ENCODE peak calls at places on chromosome 6, in nine cellular contexts. One of them, this sample, is unnamed.

GRCh38 chr6:48061630-48062029 is 49.4 kb downstream of the PTCHD4 start:
- DNase-seq in adrenal gland: no peak
- DNase-seq in uterus: no peak
- DNase-seq in IMR-90: peak; percentile 12
- DNase-seq in A549: no peak
- DNase-seq in transverse colon: no peak
- DNase-seq in HepG2: no peak
- DNase-seq in prostate gland: no peak
- DNase-seq in tibial nerve: no peak
- DNase-seq in this sample: no peak

GRCh38 chr6:7727150-7727950 is 1.5 kb downstream of the BMP6 start:
- DNase-seq in adrenal gland: no peak
- DNase-seq in uterus: no peak
- DNase-seq in IMR-90: no peak
- DNase-seq in A549: peak; percentile 26
- DNase-seq in transverse colon: no peak
- DNase-seq in HepG2: no peak
- DNase-seq in prostate gland: no peak
- DNase-seq in tibial nerve: no peak
- DNase-seq in this sample: no peak

GRCh38 chr6:12958052-12958706 is 241.6 kb downstream of the PHACTR1 start:
- DNase-seq in adrenal gland: no peak
- DNase-seq in uterus: no peak
- DNase-seq in IMR-90: no peak
- DNase-seq in A549: no peak
- DNase-seq in transverse colon: no peak
- DNase-seq in HepG2: no peak
- DNase-seq in prostate gland: no peak
- DNase-seq in tibial nerve: no peak
- DNase-seq in this sample: no peak

GRCh38 chr6:1222426-1223311 is 89.2 kb upstream of the FOXQ1 start:
- DNase-seq in adrenal gland: no peak
- DNase-seq in uterus: no peak
- DNase-seq in IMR-90: no peak
- DNase-seq in A549: no peak
- DNase-seq in transverse colon: no peak
- DNase-seq in HepG2: no peak
- DNase-seq in prostate gland: no peak
- DNase-seq in tibial nerve: no peak
- DNase-seq in this sample: no peak

GRCh38 chr6:150894935-150895686 is 29.6 kb downstream of the MTHFD1L start:
- DNase-seq in adrenal gland: no peak
- DNase-seq in uterus: no peak
- DNase-seq in IMR-90: peak; percentile 62
- DNase-seq in A549: no peak
- DNase-seq in transverse colon: no peak
- DNase-seq in HepG2: peak; percentile 25
- DNase-seq in prostate gland: no peak
- DNase-seq in tibial nerve: peak; percentile 24
- DNase-seq in this sample: no peak

GRCh38 chr6:170049641-170050491 is 241.0 kb downstream of the DLL1 start:
- DNase-seq in adrenal gland: peak; percentile 53
- DNase-seq in uterus: peak; percentile 90
- DNase-seq in IMR-90: peak; percentile 50
- DNase-seq in A549: no peak
- DNase-seq in transverse colon: peak; percentile 85
- DNase-seq in HepG2: no peak
- DNase-seq in prostate gland: peak; percentile 48
- DNase-seq in tibial nerve: peak; percentile 73
- DNase-seq in this sample: peak; percentile 45

GRCh38 chr6:108995296-108995695 is 99.3 kb downstream of the SESN1 start:
- DNase-seq in adrenal gland: no peak
- DNase-seq in uterus: no peak
- DNase-seq in IMR-90: no peak
- DNase-seq in A549: no peak
- DNase-seq in transverse colon: no peak
- DNase-seq in HepG2: no peak
- DNase-seq in prostate gland: no peak
- DNase-seq in tibial nerve: no peak
- DNase-seq in this sample: no peak

GRCh38 chr6:50902260-50902659 is 83.6 kb downstream of the TFAP2B start:
- DNase-seq in adrenal gland: no peak
- DNase-seq in uterus: no peak
- DNase-seq in IMR-90: no peak
- DNase-seq in A549: no peak
- DNase-seq in transverse colon: no peak
- DNase-seq in HepG2: no peak
- DNase-seq in prostate gland: no peak
- DNase-seq in tibial nerve: no peak
- DNase-seq in this sample: no peak

GRCh38 chr6:170433163-170434095 is 119.7 kb downstream of the PSMB1 start:
- DNase-seq in adrenal gland: no peak
- DNase-seq in uterus: no peak
- DNase-seq in IMR-90: no peak
- DNase-seq in A549: no peak
- DNase-seq in transverse colon: no peak
- DNase-seq in HepG2: no peak
- DNase-seq in prostate gland: no peak
- DNase-seq in tibial nerve: no peak
- DNase-seq in this sample: no peak

GRCh38 chr6:81847866-81848265 is 95.4 kb upstream of the TENT5A start:
- DNase-seq in adrenal gland: no peak
- DNase-seq in uterus: no peak
- DNase-seq in IMR-90: no peak
- DNase-seq in A549: no peak
- DNase-seq in transverse colon: no peak
- DNase-seq in HepG2: peak; percentile 80
- DNase-seq in prostate gland: no peak
- DNase-seq in tibial nerve: no peak
- DNase-seq in this sample: no peak

GRCh38 chr6:27840572-27840971 is 71.6 kb downstream of the OR2B2 start:
- DNase-seq in adrenal gland: no peak
- DNase-seq in uterus: no peak
- DNase-seq in IMR-90: no peak
- DNase-seq in A549: no peak
- DNase-seq in transverse colon: no peak
- DNase-seq in HepG2: no peak
- DNase-seq in prostate gland: no peak
- DNase-seq in tibial nerve: no peak
- DNase-seq in this sample: no peak

GRCh38 chr6:114258376-114258775 is 84.4 kb downstream of the HS3ST5 start:
- DNase-seq in adrenal gland: no peak
- DNase-seq in uterus: no peak
- DNase-seq in IMR-90: no peak
- DNase-seq in A549: no peak
- DNase-seq in transverse colon: no peak
- DNase-seq in HepG2: no peak
- DNase-seq in prostate gland: no peak
- DNase-seq in tibial nerve: no peak
- DNase-seq in this sample: no peak

GRCh38 chr6:136123464-136123863 is 126.6 kb downstream of the MTFR2 start:
- DNase-seq in adrenal gland: no peak
- DNase-seq in uterus: no peak
- DNase-seq in IMR-90: peak; percentile 73
- DNase-seq in A549: no peak
- DNase-seq in transverse colon: no peak
- DNase-seq in HepG2: no peak
- DNase-seq in prostate gland: no peak
- DNase-seq in tibial nerve: no peak
- DNase-seq in this sample: no peak

GRCh38 chr6:131893198-131893597 is 58.0 kb downstream of the CCN2 start:
- DNase-seq in adrenal gland: no peak
- DNase-seq in uterus: no peak
- DNase-seq in IMR-90: no peak
- DNase-seq in A549: no peak
- DNase-seq in transverse colon: no peak
- DNase-seq in HepG2: no peak
- DNase-seq in prostate gland: no peak
- DNase-seq in tibial nerve: no peak
- DNase-seq in this sample: no peak

GRCh38 chr6:111642463-111643158 is 36.9 kb upstream of the TRAF3IP2 start:
- DNase-seq in adrenal gland: peak; percentile 76
- DNase-seq in uterus: peak; percentile 52
- DNase-seq in IMR-90: peak; percentile 66
- DNase-seq in A549: peak; percentile 27
- DNase-seq in transverse colon: peak; percentile 68
- DNase-seq in HepG2: peak; percentile 80
- DNase-seq in prostate gland: no peak
- DNase-seq in tibial nerve: peak; percentile 55
- DNase-seq in this sample: peak; percentile 73

GRCh38 chr6:14451594-14452374 is 334.2 kb downstream of the CD83 start:
- DNase-seq in adrenal gland: no peak
- DNase-seq in uterus: no peak
- DNase-seq in IMR-90: no peak
- DNase-seq in A549: no peak
- DNase-seq in transverse colon: no peak
- DNase-seq in HepG2: no peak
- DNase-seq in prostate gland: no peak
- DNase-seq in tibial nerve: no peak
- DNase-seq in this sample: no peak

GRCh38 chr6:25596928-25597818 is 54.8 kb upstream of the SCGN start:
- DNase-seq in adrenal gland: no peak
- DNase-seq in uterus: no peak
- DNase-seq in IMR-90: peak; percentile 1
- DNase-seq in A549: no peak
- DNase-seq in transverse colon: no peak
- DNase-seq in HepG2: peak; percentile 14
- DNase-seq in prostate gland: no peak
- DNase-seq in tibial nerve: no peak
- DNase-seq in this sample: no peak

GRCh38 chr6:15200087-15200486 is 45.8 kb upstream of the JARID2 start:
- DNase-seq in adrenal gland: no peak
- DNase-seq in uterus: no peak
- DNase-seq in IMR-90: no peak
- DNase-seq in A549: no peak
- DNase-seq in transverse colon: no peak
- DNase-seq in HepG2: no peak
- DNase-seq in prostate gland: no peak
- DNase-seq in tibial nerve: no peak
- DNase-seq in this sample: no peak

GRCh38 chr6:53544500-53545308 is at the start of gene GCLC:
- DNase-seq in adrenal gland: peak; percentile 96
- DNase-seq in uterus: peak; percentile 94
- DNase-seq in IMR-90: peak; percentile 95
- DNase-seq in A549: peak; percentile 78
- DNase-seq in transverse colon: peak; percentile 96
- DNase-seq in HepG2: peak; percentile 92
- DNase-seq in prostate gland: peak; percentile 93
- DNase-seq in tibial nerve: peak; percentile 94
- DNase-seq in this sample: peak; percentile 96
- TF ChIP-seq POLR2A in adrenal gland: peak; percentile 98
- TF ChIP-seq POLR2A in uterus: peak; percentile 87
- TF ChIP-seq POLR2A in IMR-90: peak; percentile 94
- TF ChIP-seq POLR2A in A549: peak; percentile 95
- TF ChIP-seq POLR2A in transverse colon: peak; percentile 80
- TF ChIP-seq POLR2A in HepG2: peak; percentile 93
- TF ChIP-seq POLR2A in prostate gland: peak; percentile 86
- TF ChIP-seq POLR2A in tibial nerve: peak; percentile 89
- TF ChIP-seq POLR2A in this sample: peak; percentile 92

GRCh38 chr6:33392168-33392947 is 735 bp downstream of the KIFC1 start:
- DNase-seq in adrenal gland: no peak
- DNase-seq in uterus: no peak
- DNase-seq in IMR-90: peak; percentile 44
- DNase-seq in A549: no peak
- DNase-seq in transverse colon: no peak
- DNase-seq in HepG2: no peak
- DNase-seq in prostate gland: no peak
- DNase-seq in tibial nerve: no peak
- DNase-seq in this sample: no peak
- H3K27ac ChIP-seq in adrenal gland: peak overlapping the region; percentile 84
- H3K27ac ChIP-seq in uterus: peak overlapping the region; percentile 98
- H3K27ac ChIP-seq in IMR-90: peak overlapping the region; percentile 48
- H3K27ac ChIP-seq in A549: peak overlapping the region; percentile 94
- H3K27ac ChIP-seq in transverse colon: peak overlapping the region; percentile 85
- H3K27ac ChIP-seq in HepG2: peak overlapping the region; percentile 82
- H3K27ac ChIP-seq in prostate gland: peak overlapping the region; percentile 92
- H3K27ac ChIP-seq in tibial nerve: no peak overlapping the region
- H3K27ac ChIP-seq in this sample: peak overlapping the region; percentile 87

GRCh38 chr6:30875244-30876038 is 8.9 kb upstream of the DDR1 start:
- DNase-seq in adrenal gland: no peak
- DNase-seq in uterus: no peak
- DNase-seq in IMR-90: no peak
- DNase-seq in A549: no peak
- DNase-seq in transverse colon: no peak
- DNase-seq in HepG2: no peak
- DNase-seq in prostate gland: peak; percentile 64
- DNase-seq in tibial nerve: no peak
- DNase-seq in this sample: peak; percentile 26

GRCh38 chr6:30876039-30876730 is 8.1 kb upstream of the DDR1 start:
- DNase-seq in adrenal gland: peak; percentile 83
- DNase-seq in uterus: peak; percentile 80
- DNase-seq in IMR-90: peak; percentile 75
- DNase-seq in A549: no peak
- DNase-seq in transverse colon: no peak
- DNase-seq in HepG2: no peak
- DNase-seq in prostate gland: peak; percentile 82
- DNase-seq in tibial nerve: peak; percentile 40
- DNase-seq in this sample: peak; percentile 29

GRCh38 chr6:30879684-30880427 is 4.5 kb upstream of the DDR1 start:
- DNase-seq in adrenal gland: no peak
- DNase-seq in uterus: no peak
- DNase-seq in IMR-90: no peak
- DNase-seq in A549: no peak
- DNase-seq in transverse colon: no peak
- DNase-seq in HepG2: no peak
- DNase-seq in prostate gland: no peak
- DNase-seq in tibial nerve: no peak
- DNase-seq in this sample: no peak

GRCh38 chr6:30880563-30881252 is 3.6 kb upstream of the DDR1 start:
- DNase-seq in adrenal gland: no peak
- DNase-seq in uterus: no peak
- DNase-seq in IMR-90: no peak
- DNase-seq in A549: no peak
- DNase-seq in transverse colon: no peak
- DNase-seq in HepG2: no peak
- DNase-seq in prostate gland: no peak
- DNase-seq in tibial nerve: no peak
- DNase-seq in this sample: no peak

GRCh38 chr6:30877419-30878262 is 6.7 kb upstream of the DDR1 start:
- DNase-seq in adrenal gland: peak; percentile 93
- DNase-seq in uterus: peak; percentile 93
- DNase-seq in IMR-90: peak; percentile 90
- DNase-seq in A549: peak; percentile 76
- DNase-seq in transverse colon: peak; percentile 93
- DNase-seq in HepG2: peak; percentile 91
- DNase-seq in prostate gland: peak; percentile 91
- DNase-seq in tibial nerve: peak; percentile 96
- DNase-seq in this sample: peak; percentile 96
- TF ChIP-seq POLR2A in adrenal gland: no peak
- TF ChIP-seq POLR2A in uterus: no peak
- TF ChIP-seq POLR2A in IMR-90: no peak
- TF ChIP-seq POLR2A in A549: no peak
- TF ChIP-seq POLR2A in transverse colon: no peak
- TF ChIP-seq POLR2A in HepG2: no peak
- TF ChIP-seq POLR2A in prostate gland: peak; percentile 29
- TF ChIP-seq POLR2A in tibial nerve: no peak
- TF ChIP-seq POLR2A in this sample: peak; percentile 25

DNA sequence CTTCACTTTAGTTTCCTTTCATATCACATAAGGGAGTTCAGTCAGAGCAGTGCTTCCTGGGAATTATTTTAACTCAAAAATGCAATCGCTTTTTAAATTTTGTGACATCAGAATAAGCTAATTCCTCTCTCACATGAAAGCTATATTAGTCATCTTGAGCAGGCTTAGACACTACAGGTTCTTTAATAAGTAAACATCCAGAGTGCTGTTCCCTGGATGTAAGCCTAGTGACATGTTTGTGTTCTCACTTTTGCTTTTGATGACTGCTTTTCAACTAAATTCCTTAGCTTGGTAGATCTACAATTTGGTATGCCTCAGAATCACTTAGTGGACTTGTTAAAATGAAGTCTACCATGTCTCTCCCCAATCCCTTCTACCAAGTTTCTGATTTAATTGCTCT is 252.6 kb upstream of the POU3F2 start:
- DNase-seq in adrenal gland: no peak
- DNase-seq in uterus: no peak
- DNase-seq in IMR-90: no peak
- DNase-seq in A549: no peak
- DNase-seq in transverse colon: no peak
- DNase-seq in HepG2: no peak
- DNase-seq in prostate gland: no peak
- DNase-seq in tibial nerve: no peak
- DNase-seq in this sample: no peak
- H3K27ac ChIP-seq in adrenal gland: no peak overlapping the region
- H3K27ac ChIP-seq in uterus: no peak overlapping the region
- H3K27ac ChIP-seq in IMR-90: no peak overlapping the region
- H3K27ac ChIP-seq in A549: no peak overlapping the region
- H3K27ac ChIP-seq in transverse colon: no peak overlapping the region
- H3K27ac ChIP-seq in HepG2: no peak overlapping the region
- H3K27ac ChIP-seq in prostate gland: no peak overlapping the region
- H3K27ac ChIP-seq in tibial nerve: no peak overlapping the region
- H3K27ac ChIP-seq in this sample: no peak overlapping the region

This sample was measured in body of pancreas.